ENCODE peak calls at places on chromosomes 7 and 10, in four cellular contexts. X is Caco-2, E is A549, L is sigmoid colon. T is an unnamed sample.

GRCh38 chr7:82549616-82550285 is 106.2 kb upstream of the CACNA2D1 start:
- DNase-seq in X (no peak), E (no peak), L (no peak), T (no peak)

GRCh38 chr10:125102821-125103220 is 57.5 kb downstream of the CTBP2 start:
- DNase-seq in X (peak), E (no peak), L (peak), T (no peak)

GRCh38 chr10:3099291-3100092 is 32.1 kb downstream of the PFKP start:
- DNase-seq in X (no peak), E (no peak), L (no peak), T (no peak)

GRCh38 chr7:123191132-123191531 is 8.6 kb downstream of the SLC13A1 start:
- DNase-seq in X (no peak), E (peak), L (no peak), T (peak)

GRCh38 chr7:98287486-98287959 is 6.0 kb downstream of the BRI3 start:
- DNase-seq in X (peak), E (no peak), L (no peak), T (no peak)

GRCh38 chr7:84022686-84023308 is 171.8 kb downstream of the SEMA3A start:
- DNase-seq in X (peak), E (peak), L (no peak), T (peak)

GRCh38 chr10:33352154-33352553 is 17.7 kb upstream of the NRP1 start:
- DNase-seq in X (no peak), E (no peak), L (no peak), T (no peak)

GRCh38 chr7:69630292-69630691 is 32.0 kb downstream of the AUTS2 start:
- DNase-seq in X (no peak), E (no peak), L (no peak), T (no peak)

GRCh38 chr7:148925836-148926235 is 41.7 kb upstream of the EZH2 start:
- DNase-seq in X (no peak), E (no peak), L (no peak), T (no peak)

GRCh38 chr7:102875700-102876192 is 37.1 kb upstream of the LRRC17 start:
- DNase-seq in X (peak), E (peak), L (no peak), T (no peak)

GRCh38 chr7:21996641-21997040 is 50.9 kb upstream of the CDCA7L start:
- DNase-seq in X (no peak), E (no peak), L (no peak), T (no peak)

GRCh38 chr10:72086466-72087391 is 1.6 kb downstream of the SPOCK2 start:
- DNase-seq in X (no peak), E (no peak), L (no peak), T (no peak)

GRCh38 chr10:92619368-92619767 is 26.4 kb downstream of the KIF11 start:
- DNase-seq in X (no peak), E (no peak), L (no peak), T (peak)

GRCh38 chr7:23261843-23262452 is 15.4 kb downstream of the GPNMB start:
- DNase-seq in X (peak), E (peak), L (peak), T (no peak)

GRCh38 chr10:76033457-76034196 is 602.2 kb downstream of the LRMDA start:
- DNase-seq in X (peak), E (peak), L (no peak), T (peak)

GRCh38 chr10:124703778-124704427 is 40.3 kb downstream of the FAM53B start:
- DNase-seq in X (no peak), E (no peak), L (peak), T (peak)

GRCh38 chr7:47568569-47568968 is 13.3 kb downstream of the TNS3 start:
- DNase-seq in X (no peak), E (no peak), L (no peak), T (no peak)

GRCh38 chr7:47571355-47572100 is 10.4 kb downstream of the TNS3 start:
- DNase-seq in X (no peak), E (no peak), L (peak), T (no peak)

GRCh38 chr7:47572939-47573757 is 8.8 kb downstream of the TNS3 start:
- DNase-seq in X (no peak), E (no peak), L (no peak), T (no peak)

GRCh38 chr7:47572101-47572460 is 9.8 kb downstream of the TNS3 start:
- DNase-seq in X (no peak), E (no peak), L (no peak), T (no peak)

GRCh38 chr7:47570649-47571050 is 11.3 kb downstream of the TNS3 start:
- DNase-seq in X (no peak), E (no peak), L (peak), T (no peak)
- H3K4me3 ChIP-seq in X (no peak), E (no peak), L (no peak), T (no peak)

DNA sequence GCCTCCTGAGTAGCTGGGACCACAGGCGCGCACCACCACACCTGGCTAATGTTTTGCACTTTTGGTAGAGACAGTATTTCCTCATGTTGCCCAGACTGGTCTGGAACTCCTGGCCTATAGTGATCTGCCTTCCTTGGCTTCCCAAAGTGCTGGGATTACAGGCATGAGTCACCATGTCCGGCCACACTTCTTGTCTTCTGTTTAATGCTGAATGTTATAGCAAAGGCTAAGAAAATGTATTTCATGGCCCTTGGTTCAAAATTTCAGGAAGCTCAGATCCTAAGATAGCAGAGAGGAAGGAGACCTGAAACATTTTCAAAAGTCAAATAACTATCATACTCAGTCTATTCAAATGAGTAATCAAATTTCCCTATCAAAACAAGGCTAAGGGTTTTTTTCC is 229.6 kb downstream of the BAMBI start:
- DNase-seq in X (no peak), E (no peak), L (no peak), T (no peak)
- H3K4me3 ChIP-seq in X (no peak), E (no peak), L (no peak), T (no peak)

GRCh38 chr10:131038056-131038455 is 273.5 kb downstream of the TCERG1L start:
- DNase-seq in X (no peak), E (no peak), L (no peak), T (no peak)
- H3K4me3 ChIP-seq in X (no peak), E (no peak), L (no peak), T (no peak)

GRCh38 chr10:80535671-80536360 is 1.9 kb upstream of the SH2D4B start:
- DNase-seq in X (peak), E (peak), L (peak), T (no peak)
- H3K4me3 ChIP-seq in X (peak), E (peak), L (peak), T (no peak)

GRCh38 chr7:47636111-47636692 is 54.3 kb upstream of the TNS3 start:
- DNase-seq in X (no peak), E (no peak), L (no peak), T (no peak)
- H3K4me3 ChIP-seq in X (no peak), E (peak), L (no peak), T (no peak)

GRCh38 chr7:131104611-131105293 is 222.9 kb upstream of the MKLN1 start:
- DNase-seq in X (no peak), E (no peak), L (no peak), T (no peak)
- H3K4me3 ChIP-seq in X (no peak), E (peak), L (peak), T (no peak)

DNA sequence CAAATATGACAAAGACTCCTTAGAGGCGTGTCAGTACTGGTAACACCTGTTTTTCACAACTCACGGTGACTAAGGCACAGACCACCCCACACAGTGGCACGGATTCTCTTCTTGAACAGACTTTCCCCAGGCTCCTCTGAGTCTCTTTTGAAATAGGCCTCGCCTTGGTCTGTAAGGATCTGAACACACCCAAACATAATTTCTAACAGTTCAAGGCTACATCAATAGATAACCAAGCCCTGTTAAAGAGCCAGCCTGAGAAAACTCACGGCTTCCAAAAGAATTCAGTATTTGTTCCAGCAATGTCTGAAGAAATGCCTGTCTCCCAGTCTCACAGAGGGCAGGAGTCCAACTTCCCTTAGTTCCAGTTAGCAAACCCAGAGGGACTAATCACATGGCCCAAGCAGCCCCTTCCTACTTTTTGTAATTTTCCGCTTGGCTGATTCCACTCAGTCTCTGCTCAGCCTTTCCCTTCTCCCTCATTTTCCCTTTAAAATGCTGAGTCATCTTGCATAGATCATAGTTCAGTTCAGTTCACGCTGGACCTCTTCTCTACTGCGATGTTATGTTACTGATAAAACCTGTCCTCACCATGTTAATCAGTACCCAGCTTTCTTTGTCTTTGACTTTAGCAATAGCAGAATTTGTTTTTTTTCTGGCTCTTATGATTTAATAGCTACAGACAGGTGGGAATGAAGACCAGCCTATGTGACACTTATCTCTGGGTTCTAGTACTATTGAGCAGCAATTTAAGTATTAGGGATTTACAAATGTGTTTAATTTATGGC is 22.6 kb upstream of the AKR1C3 start:
- DNase-seq in X (peak), E (peak), L (peak), T (peak)
- H3K4me3 ChIP-seq in X (peak), E (no peak), L (no peak), T (no peak)

T was measured in LNCaP clone FGC.